ENCODE peak calls at places on chromosomes 16 and 17, in nine cellular contexts. G is stimulated activated CD8-positive, alpha-beta memory T cell treated with anti-CD3 and anti-CD28 coated beads, Interleukin-12 subunit alpha, Interleukin-12 subunit beta, amount 100 ng/mL, for 1 hour; H is G401; N is ovary; I is HEK293T; U is cardiac fibroblast; Q is T-helper 17 cell; B is kidney epithelial cell; L is A172. Y is an unnamed sample.

GRCh38 chr16:54287018-54287757 is 601 bp upstream of the IRX3 start:
- DNase-seq in N (peak; percentile 33), I (peak; percentile 19), B (no peak), Q (no peak), H (no peak), L (no peak), G (no peak), U (no peak), Y (no peak)

GRCh38 chr17:29622337-29623282 is at the start of gene CORO6:
- DNase-seq in N (peak; percentile 80), G (no peak), B (no peak), H (peak; percentile 46), L (peak; percentile 45), Q (peak; percentile 52), U (peak; percentile 49), I (peak; percentile 86), Y (peak; percentile 75)

GRCh38 chr17:50102164-50102991 is 7.2 kb downstream of the PDK2 start:
- DNase-seq in Q (no peak), I (no peak), N (peak; percentile 55), G (no peak), B (no peak), L (no peak), H (no peak), U (peak; percentile 23), Y (no peak)

GRCh38 chr17:973053-973452 is 6.5 kb downstream of the NXN start:
- DNase-seq in B (no peak), L (no peak), G (no peak), I (no peak), Q (no peak), U (no peak), H (no peak), N (no peak), Y (no peak)

GRCh38 chr17:58189436-58190146 is 2.9 kb upstream of the EPX start:
- DNase-seq in B (peak; percentile 19), L (peak; percentile 95), I (no peak), N (no peak), G (no peak), U (peak; percentile 83), H (no peak), Q (no peak), Y (no peak)

GRCh38 chr17:78748730-78749317 is 33.2 kb downstream of the CYTH1 start:
- DNase-seq in U (peak; percentile 58), I (no peak), G (peak; percentile 61), L (peak; percentile 79), H (no peak), B (no peak), Q (peak; percentile 59), N (no peak), Y (no peak)

GRCh38 chr16:11042205-11042604 is 97.8 kb downstream of the CLEC16A start:
- DNase-seq in L (no peak), Q (no peak), B (no peak), I (no peak), U (no peak), N (no peak), H (no peak), G (no peak), Y (no peak)

GRCh38 chr17:40459646-40460584 is 16.7 kb downstream of the IGFBP4 start:
- DNase-seq in N (peak; percentile 52), B (no peak), G (no peak), Q (no peak), U (no peak), L (no peak), H (no peak), I (no peak), Y (no peak)

GRCh38 chr17:56608941-56609340 is 15.4 kb downstream of the NOG start:
- DNase-seq in G (no peak), L (no peak), H (no peak), Q (no peak), I (no peak), B (no peak), N (no peak), U (no peak), Y (no peak)

GRCh38 chr16:29844575-29845331 is 18.3 kb downstream of the CDIPT start:
- DNase-seq in I (no peak), H (peak; percentile 62), Q (no peak), U (peak; percentile 78), N (no peak), L (no peak), B (no peak), G (no peak), Y (no peak)

GRCh38 chr16:86692476-86692875 is 114.1 kb downstream of the FOXL1 start:
- DNase-seq in N (no peak), H (no peak), L (no peak), G (no peak), Q (no peak), U (no peak), B (no peak), I (no peak), Y (no peak)

GRCh38 chr17:66715076-66715675 is 119.7 kb upstream of the CACNG5 start:
- DNase-seq in U (no peak), Q (no peak), B (no peak), I (no peak), L (no peak), H (no peak), N (no peak), G (no peak), Y (no peak)

GRCh38 chr17:79927136-79927661 is 88.0 kb upstream of the CBX4 start:
- DNase-seq in U (no peak), G (no peak), L (no peak), H (no peak), B (no peak), I (no peak), N (peak; percentile 20), Q (no peak), Y (no peak)